ENCODE peak calls at places on chromosomes 13 and 19, in four cellular contexts. Q, X, V and U are unnamed samples.

GRCh38 chr19:33524024-33524664 is 2.6 kb upstream of the PEPD start:
- DNase-seq in V (no peak), X (no peak), Q (no peak), U (no peak)

GRCh38 chr19:35596366-35596999 is 10.5 kb downstream of the PMIS2 start:
- DNase-seq in Q (peak), X (peak), V (peak), U (no peak)

GRCh38 chr19:17306285-17306714 is 628 bp downstream of the MRPL34 start:
- DNase-seq in X (no peak), Q (no peak), V (no peak), U (no peak)

GRCh38 chr19:48458016-48458415 is 2.6 kb downstream of the KCNJ14 start:
- DNase-seq in X (no peak), V (no peak), Q (no peak), U (no peak)

GRCh38 chr13:43767351-43767901 is 19.3 kb downstream of the ENOX1 start:
- DNase-seq in V (no peak), Q (no peak), X (no peak), U (no peak)

GRCh38 chr19:12092065-12092867 is 27.7 kb downstream of the ZNF844 start:
- DNase-seq in X (peak), Q (peak), V (peak), U (peak)

GRCh38 chr13:76637651-76638111 is 248.5 kb downstream of the KCTD12 start:
- DNase-seq in V (no peak), Q (no peak), X (no peak), U (no peak)

GRCh38 chr13:51995677-51996551 is 15.3 kb downstream of the ATP7B start:
- DNase-seq in X (no peak), V (no peak), Q (peak), U (no peak)

GRCh38 chr19:15672580-15673175 is at the start of gene CYP4F12:
- DNase-seq in Q (peak), V (no peak), X (peak), U (no peak)

GRCh38 chr19:23996549-23996948 is 81.9 kb downstream of the ZNF726 start:
- DNase-seq in V (no peak), X (peak), Q (peak), U (peak)

GRCh38 chr13:94382520-94382919 is 97.0 kb downstream of the DCT start:
- DNase-seq in X (no peak), V (no peak), Q (no peak), U (no peak)

GRCh38 chr13:66345988-66346387 is 884.1 kb downstream of the PCDH9 start:
- DNase-seq in Q (no peak), V (no peak), X (no peak), U (no peak)

GRCh38 chr13:110392510-110393233 is 85.6 kb downstream of the COL4A2 start:
- DNase-seq in X (no peak), V (no peak), Q (no peak), U (no peak)

GRCh38 chr13:63351533-63351932 is 1935.9 kb upstream of the PCDH20 start:
- DNase-seq in X (no peak), Q (no peak), V (no peak), U (no peak)

GRCh38 chr19:1168562-1168873 is 5.5 kb downstream of the SBNO2 start:
- DNase-seq in V (no peak), Q (no peak), X (no peak), U (no peak)

GRCh38 chr19:1286451-1286858 is 782 bp downstream of the EFNA2 start:
- DNase-seq in V (no peak), X (no peak), Q (no peak), U (no peak)

GRCh38 chr19:23528376-23528775 is 133.1 kb upstream of the ZNF91 start:
- DNase-seq in V (no peak), X (no peak), Q (no peak), U (no peak)

GRCh38 chr13:94966380-94966779 is 254.0 kb upstream of the SOX21 start:
- DNase-seq in V (no peak), Q (no peak), X (no peak), U (no peak)

GRCh38 chr13:113792236-113792770 is 33.3 kb downstream of the TMEM255B start:
- DNase-seq in V (no peak), Q (no peak), X (no peak), U (no peak)

GRCh38 chr19:11451942-11452813 is 16.7 kb downstream of the PRKCSH start:
- DNase-seq in Q (peak), X (no peak), V (no peak), U (peak)

GRCh38 chr13:88085036-88085435 is 413.9 kb downstream of the SLITRK5 start:
- DNase-seq in V (no peak), X (no peak), Q (no peak), U (no peak)

GRCh38 chr19:36140289-36141038 is 598 bp downstream of the CAPNS1 start:
- DNase-seq in V (no peak), Q (peak), X (peak), U (peak)

GRCh38 chr19:406121-406711 is 2.7 kb downstream of the C2CD4C start:
- DNase-seq in X (no peak), Q (no peak), V (no peak), U (no peak)

GRCh38 chr13:85638815-85639393 is 160.3 kb downstream of the SLITRK6 start:
- DNase-seq in V (no peak), Q (no peak), X (no peak), U (no peak)

GRCh38 chr19:7540761-7541480 is 5.4 kb downstream of the PNPLA6 start:
- DNase-seq in V (no peak), Q (peak), X (no peak), U (peak)

GRCh38 chr19:29565171-29565570 is 39.4 kb downstream of the VSTM2B start:
- DNase-seq in Q (no peak), V (no peak), X (no peak), U (no peak)

GRCh38 chr19:16587031-16588023 is 15.1 kb upstream of the SLC35E1 start:
- DNase-seq in Q (no peak), V (peak), X (no peak), U (no peak)

GRCh38 chr19:43570174-43570791 is 5.0 kb downstream of the XRCC1 start:
- DNase-seq in Q (no peak), V (no peak), X (no peak), U (no peak)

GRCh38 chr13:25153736-25154135 is 18.4 kb downstream of the AMER2 start:
- DNase-seq in V (no peak), Q (no peak), X (no peak), U (no peak)

GRCh38 chr13:33229446-33230177 is 55.9 kb downstream of the STARD13 start:
- DNase-seq in V (no peak), X (peak), Q (no peak), U (no peak)

GRCh38 chr13:37127706-37128241 is 22.3 kb upstream of the CSNK1A1L start:
- DNase-seq in V (no peak), Q (no peak), X (no peak), U (no peak)

GRCh38 chr13:108961542-108962125 is 332.2 kb downstream of the MYO16 start:
- DNase-seq in X (peak), Q (peak), V (peak), U (no peak)

GRCh38 chr19:32222594-32222993 is 122.8 kb upstream of the ZNF507 start:
- DNase-seq in X (no peak), V (no peak), Q (no peak), U (no peak)

GRCh38 chr13:107669356-107669755 is 546.0 kb downstream of the LIG4 start:
- DNase-seq in X (no peak), Q (no peak), V (no peak), U (no peak)

GRCh38 chr13:42644841-42645240 is 70.9 kb downstream of the TNFSF11 start:
- DNase-seq in X (no peak), V (no peak), Q (no peak), U (no peak)

GRCh38 chr13:48653074-48654054 is at the start of gene CYSLTR2:
- DNase-seq in X (no peak), Q (no peak), V (peak), U (no peak)

GRCh38 chr13:46552302-46552680 is 679 bp upstream of the LRCH1 start:
- DNase-seq in Q (no peak), V (no peak), X (no peak), U (no peak)

GRCh38 chr13:37144661-37145060 is 39.2 kb upstream of the CSNK1A1L start:
- DNase-seq in Q (no peak), X (no peak), V (no peak), U (no peak)

GRCh38 chr13:40206241-40207109 is 460.0 kb downstream of the FOXO1 start:
- DNase-seq in Q (no peak), X (no peak), V (peak), U (no peak)

GRCh38 chr19:3852614-3853254 is 16.1 kb downstream of the ZFR2 start:
- DNase-seq in X (peak), V (no peak), Q (peak), U (peak)
- TF ChIP-seq ESRRA in X (no peak), V (no peak), Q (no peak), U (no peak)

GRCh38 chr13:31870511-31870910 is 131.2 kb downstream of the RXFP2 start:
- DNase-seq in X (no peak), Q (no peak), V (no peak), U (no peak)
- TF ChIP-seq ETV6 in X (no peak), Q (no peak), V (no peak), U (no peak)

GRCh38 chr19:45115809-45116615 is 23.0 kb downstream of the PPP1R37 start:
- DNase-seq in Q (no peak), X (no peak), V (no peak), U (no peak)
- TF ChIP-seq ESRRA in Q (no peak), X (no peak), V (no peak), U (no peak)

DNA sequence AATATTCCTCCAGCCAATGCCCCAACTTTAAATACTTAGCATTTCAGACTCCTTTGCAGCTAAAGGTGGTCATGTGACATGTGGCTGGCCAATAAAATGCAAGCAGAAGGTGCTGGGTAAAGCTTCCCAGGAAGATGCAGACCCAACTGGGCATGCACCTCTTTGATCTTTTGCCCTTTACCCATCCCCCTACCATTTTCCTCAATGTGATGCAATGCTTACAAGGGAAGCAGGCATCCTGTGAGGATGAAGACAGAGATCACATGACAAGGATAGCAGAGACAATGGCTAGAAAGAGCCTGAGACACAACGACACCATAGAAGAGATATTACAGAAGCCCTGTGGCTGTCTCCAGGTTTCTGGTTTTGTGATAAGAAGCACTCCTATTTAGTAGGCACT is 2.1 kb upstream of the WASF3 start:
- DNase-seq in Q (no peak), V (no peak), X (no peak), U (no peak)
- TF ChIP-seq ETV6 in Q (no peak), V (no peak), X (no peak), U (no peak)